ENCODE peak calls at places on chromosome 11, in four cellular contexts. O is H1, W is A549, T is spleen. X is an unnamed sample. For H3K4me1, the result is how much of the 10 kb centered on the place peaks cover.

GRCh38 chr11:1747753-1748466 is 2.5 kb downstream of the IFITM10 start:
- DNase-seq in O (no peak), W (no peak), T (peak), X (no peak)

GRCh38 chr11:41578421-41579047 is 119.1 kb upstream of the LRRC4C start:
- DNase-seq in W (peak), T (no peak), O (no peak), X (no peak)

GRCh38 chr11:10373340-10373739 is 68.5 kb downstream of the ADM start:
- DNase-seq in O (peak), T (no peak), W (no peak), X (no peak)

GRCh38 chr11:93905384-93905783 is 55.0 kb upstream of the VSTM5 start:
- DNase-seq in W (no peak), O (no peak), T (no peak), X (no peak)

GRCh38 chr11:18071098-18071705 is 25.1 kb upstream of the TPH1 start:
- DNase-seq in T (no peak), O (no peak), W (no peak), X (no peak)

GRCh38 chr11:45805305-45806071 is 539 bp downstream of the SLC35C1 start:
- DNase-seq in O (peak), T (peak), W (peak), X (no peak)

GRCh38 chr11:65630215-65630614 is 7.7 kb upstream of the SIPA1 start:
- DNase-seq in O (no peak), W (no peak), T (no peak), X (no peak)

GRCh38 chr11:130340671-130341319 is 26.1 kb upstream of the ZBTB44 start:
- DNase-seq in O (no peak), W (no peak), T (no peak), X (no peak)

GRCh38 chr11:94732617-94733292 is 35.4 kb upstream of the AMOTL1 start:
- DNase-seq in T (no peak), W (peak), O (no peak), X (no peak)

GRCh38 chr11:42249401-42249800 is 789.9 kb upstream of the LRRC4C start:
- DNase-seq in W (no peak), O (no peak), T (no peak), X (no peak)

GRCh38 chr11:65254724-65255123 is 7.0 kb upstream of the POLA2 start:
- DNase-seq in W (no peak), T (no peak), O (no peak), X (no peak)

GRCh38 chr11:118608268-118609214 is 1.1 kb downstream of the PHLDB1 start:
- DNase-seq in O (peak), T (peak), W (peak), X (no peak)

GRCh38 chr11:107757661-107758060 is 45.8 kb upstream of the SLN start:
- DNase-seq in W (no peak), T (no peak), O (no peak), X (no peak)

GRCh38 chr11:57325735-57326048 is 940 bp upstream of the TNKS1BP1 start:
- DNase-seq in T (no peak), W (peak), O (no peak), X (peak)

GRCh38 chr11:31387379-31387778 is 17.7 kb downstream of the DNAJC24 start:
- DNase-seq in O (no peak), W (no peak), T (no peak), X (no peak)

GRCh38 chr11:64784813-64785581 is 6.7 kb upstream of the SF1 start:
- DNase-seq in T (no peak), W (no peak), O (no peak), X (no peak)

GRCh38 chr11:102680945-102681344 is 24.6 kb downstream of the MMP27 start:
- DNase-seq in W (no peak), T (no peak), O (no peak), X (no peak)

GRCh38 chr11:73729594-73730206 is 31.2 kb downstream of the RAB6A start:
- DNase-seq in W (peak), O (peak), T (no peak), X (no peak)
- TF ChIP-seq CTCF in W (no peak), O (peak), T (no peak), X (no peak)

DNA sequence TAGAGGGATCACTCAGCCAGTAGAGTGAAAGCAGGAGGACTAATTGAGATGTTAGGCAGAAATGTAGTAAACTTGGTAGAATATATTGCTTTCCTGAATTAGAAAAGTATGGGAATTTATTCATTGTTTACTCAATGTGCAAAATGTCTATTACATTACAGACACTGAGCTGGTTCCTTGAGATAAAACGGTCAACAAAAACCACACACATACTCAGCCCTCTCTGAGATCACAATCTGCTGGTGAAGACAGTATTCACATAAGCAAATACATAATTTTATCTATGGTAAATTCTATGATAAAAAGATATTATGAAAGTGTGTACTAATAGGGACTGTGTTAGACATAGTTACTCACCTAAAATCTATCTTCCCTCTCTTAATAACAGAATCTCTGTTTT is 833.5 kb downstream of the KCNA4 start:
- DNase-seq in W (no peak), T (no peak), O (no peak), X (no peak)
- TF ChIP-seq POLR2A in W (no peak), T (no peak), O (no peak), X (no peak)

GRCh38 chr11:67373916-67374570 is 645 bp upstream of the CLCF1 start:
- DNase-seq in W (peak), T (peak), O (peak), X (peak)

GRCh38 chr11:67371199-67371548 is 2.2 kb downstream of the CLCF1 start:
- DNase-seq in T (no peak), O (no peak), W (no peak), X (no peak)

GRCh38 chr11:67371549-67372231 is 1.7 kb downstream of the CLCF1 start:
- DNase-seq in W (peak), O (peak), T (peak), X (no peak)

GRCh38 chr11:67372993-67373915 is at the start of gene CLCF1:
- DNase-seq in W (peak), O (peak), T (peak), X (no peak)

GRCh38 chr11:67372232-67372992 is 986 bp downstream of the CLCF1 start:
- DNase-seq in W (no peak), T (peak), O (peak), X (no peak)
- H3K4me1 ChIP-seq in W (half or more), T (under half), O (under half), X (under half)

DNA sequence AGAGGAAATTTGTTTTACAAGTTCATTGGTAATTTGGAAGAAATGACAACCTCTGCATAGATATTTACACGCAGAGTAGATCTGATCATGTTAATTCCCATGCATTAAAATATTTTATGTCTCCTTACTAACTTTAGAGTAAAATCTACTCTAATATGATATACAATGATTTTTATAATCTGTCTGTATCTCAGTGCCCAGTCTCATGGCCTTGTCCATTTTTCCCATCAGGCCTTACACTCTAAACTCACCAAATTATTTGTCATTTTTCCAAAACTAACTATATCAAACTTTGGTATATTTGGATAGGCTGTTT is 12.2 kb downstream of the OR10D3 start:
- DNase-seq in T (no peak), O (no peak), W (no peak), X (no peak)
- TF ChIP-seq CTCF in T (no peak), O (no peak), W (no peak), X (no peak)

GRCh38 chr11:128548655-128549255 is 38.6 kb downstream of the ETS1 start:
- DNase-seq in T (peak), W (no peak), O (peak), X (no peak)
- TF ChIP-seq POLR2A in T (no peak), W (no peak), O (no peak), X (no peak)